ENCODE peak calls at places on chromosomes 11 and 22, in ten cellular contexts. L is stimulated activated naive CD8-positive, alpha-beta T cell treated with anti-CD3 and anti-CD28 coated beads, Interleukin-15, amount 100 ng/mL, for 72 hours; T is left ventricle myocardium superior; D is Right ventricle myocardium superior; Q is upper lobe of right lung; C is Panc1; Y is gastroesophageal sphincter; E is HCT116; R is effector memory CD8-positive, alpha-beta T cell; X is naive thymus-derived CD4-positive, alpha-beta T cell. S is an unnamed sample.

GRCh38 chr11:82811369-82811768 is 77.7 kb upstream of the FAM181B start:
- ATAC-seq in C (peak), Q (no peak), X (no peak), L (no peak), Y (no peak), R (no peak), T (no peak), E (peak), D (no peak), S (no peak)

GRCh38 chr22:32996702-32997101 is 61.5 kb downstream of the SYN3 start:
- ATAC-seq in C (no peak), R (no peak), D (peak), T (peak), L (no peak), Y (peak), E (peak), Q (peak), X (no peak), S (no peak)

GRCh38 chr11:11864803-11865202 is 23.0 kb downstream of the USP47 start:
- ATAC-seq in Y (no peak), X (peak), Q (no peak), C (no peak), T (no peak), E (no peak), R (peak), D (no peak), L (peak), S (peak)

GRCh38 chr11:2120359-2121100 is 18.7 kb downstream of the IGF2 start:
- ATAC-seq in L (no peak), E (no peak), X (no peak), Q (no peak), R (no peak), C (peak), D (no peak), Y (no peak), T (no peak), S (no peak)

GRCh38 chr11:35902961-35903360 is 40.9 kb upstream of the LDLRAD3 start:
- ATAC-seq in Y (no peak), Q (no peak), D (no peak), C (no peak), X (no peak), R (no peak), T (no peak), L (no peak), E (no peak), S (no peak)

GRCh38 chr11:108857382-108857781 is 192.5 kb downstream of the DDX10 start:
- ATAC-seq in L (no peak), X (no peak), Q (no peak), R (no peak), D (peak), E (no peak), Y (no peak), T (peak), C (no peak), S (no peak)

GRCh38 chr22:40426671-40427070 is 56.3 kb downstream of the SGSM3 start:
- ATAC-seq in R (no peak), Q (no peak), T (no peak), C (no peak), D (no peak), E (no peak), L (no peak), X (no peak), Y (no peak), S (no peak)

GRCh38 chr11:16603890-16604783 is 134.3 kb upstream of the C11orf58 start:
- ATAC-seq in D (peak), E (peak), X (no peak), R (no peak), C (peak), Y (peak), Q (peak), T (peak), L (no peak), S (no peak)

GRCh38 chr11:457071-457760 is 7.1 kb downstream of the PTDSS2 start:
- ATAC-seq in X (peak), L (peak), Y (no peak), Q (no peak), C (no peak), E (no peak), T (no peak), R (peak), D (no peak), S (peak)

GRCh38 chr11:130141561-130142341 is 17.8 kb upstream of the ST14 start:
- ATAC-seq in D (peak), C (no peak), E (no peak), Y (no peak), L (no peak), R (no peak), T (peak), Q (no peak), X (no peak), S (no peak)

GRCh38 chr11:12198261-12198925 is 88.0 kb downstream of the MICAL2 start:
- ATAC-seq in Y (no peak), D (no peak), Q (peak), T (no peak), L (peak), C (no peak), R (no peak), X (no peak), E (no peak), S (peak)